ENCODE peak calls at places on chromosomes 13 and 19, in five cellular contexts. V is adipocyte, H is endothelial cell of umbilical vein, W is body of pancreas, P is heart right ventricle. C is an unnamed sample.

GRCh38 chr19:56159009-56159501 is 16.8 kb upstream of the GALP start:
- DNase-seq in V (no peak), H (no peak), W (no peak), P (no peak), C (no peak)

GRCh38 chr19:16342002-16342715 is 17.5 kb downstream of the KLF2 start:
- DNase-seq in V (no peak), H (no peak), W (no peak), P (no peak), C (no peak)

GRCh38 chr19:3119071-3119781 is 16.6 kb upstream of the GNA15 start:
- DNase-seq in V (no peak), H (no peak), W (no peak), P (no peak), C (no peak)

GRCh38 chr13:21458457-21458815 is 667 bp downstream of the ZDHHC20 start:
- DNase-seq in V (peak; percentile 51), H (peak; percentile 25), W (peak; percentile 60), P (peak; percentile 35), C (peak; percentile 50)

GRCh38 chr19:48618278-48618915 is 581 bp downstream of the RPL18 start:
- DNase-seq in V (peak; percentile 46), H (no peak), W (no peak), P (no peak), C (no peak)

GRCh38 chr19:48738557-48739399 is 1.6 kb downstream of the RASIP1 start:
- DNase-seq in V (peak; percentile 83), H (peak; percentile 94), W (peak; percentile 98), P (peak; percentile 97), C (peak; percentile 96)

GRCh38 chr13:46475586-46475991 is 77.4 kb upstream of the LRCH1 start:
- DNase-seq in V (peak; percentile 53), H (no peak), W (no peak), P (no peak), C (no peak)

GRCh38 chr13:33676700-33677048 is 141.3 kb upstream of the RFC3 start:
- DNase-seq in V (peak; percentile 79), H (peak; percentile 39), W (peak; percentile 66), P (peak; percentile 30), C (peak; percentile 69)

GRCh38 chr19:16603090-16603489 is 24.9 kb downstream of the MED26 start:
- DNase-seq in V (no peak), H (no peak), W (no peak), P (no peak), C (no peak)

GRCh38 chr19:1265611-1266115 is 3.5 kb upstream of the CIRBP start:
- DNase-seq in V (peak; percentile 88), H (peak; percentile 38), W (no peak), P (peak; percentile 73), C (no peak)

GRCh38 chr19:51339313-51339686 is 2.6 kb downstream of the VSIG10L start:
- DNase-seq in V (no peak), H (no peak), W (no peak), P (no peak), C (peak; percentile 23)

GRCh38 chr19:17055636-17056035 is 19.6 kb downstream of the HAUS8 start:
- DNase-seq in V (no peak), H (no peak), W (no peak), P (no peak), C (no peak)

GRCh38 chr19:18649371-18650047 is 12.7 kb downstream of the KLHL26 start:
- DNase-seq in V (no peak), H (peak; percentile 68), W (no peak), P (peak; percentile 82), C (no peak)

GRCh38 chr13:76879211-76879875 is 6.9 kb downstream of the KCTD12 start:
- DNase-seq in V (peak; percentile 87), H (peak; percentile 96), W (peak; percentile 23), P (peak; percentile 60), C (peak; percentile 57)

GRCh38 chr13:71629167-71629566 is 237.8 kb downstream of the DACH1 start:
- DNase-seq in V (no peak), H (no peak), W (no peak), P (no peak), C (no peak)

DNA sequence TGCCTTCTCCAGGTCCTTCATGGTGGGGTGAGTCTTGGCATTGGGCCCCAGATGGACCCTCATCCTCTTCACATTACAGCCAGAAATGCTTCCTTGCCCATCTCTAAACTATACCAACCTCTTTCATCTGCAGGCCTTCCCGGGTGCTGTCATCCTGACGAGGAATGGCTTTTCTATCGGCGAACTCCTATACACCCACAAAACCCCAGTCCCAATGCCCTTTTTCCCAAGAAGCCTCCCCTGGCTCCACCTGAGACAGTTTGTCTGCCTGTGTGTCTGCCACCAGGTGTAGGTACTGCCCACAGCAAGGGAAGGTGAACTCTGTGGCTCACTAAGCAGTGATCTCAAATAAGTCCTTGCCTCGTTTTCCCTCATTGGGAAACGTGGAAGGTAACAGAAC is 55.3 kb downstream of the PTPRS start:
- DNase-seq in V (no peak), H (no peak), W (no peak), P (no peak), C (no peak)
- H3K4me1 ChIP-seq in V (peaks cover 56% of the 10 kb centered on the region), H (peaks cover 3% of the 10 kb centered on the region), W (peaks cover 35% of the 10 kb centered on the region), P (no peaks in the 10 kb centered on the region), C (no peaks in the 10 kb centered on the region)

GRCh38 chr19:33252971-33253370 is 27.3 kb upstream of the SLC7A10 start:
- DNase-seq in V (no peak), H (no peak), W (no peak), P (no peak), C (no peak)

GRCh38 chr19:33250500-33250899 is 24.9 kb upstream of the SLC7A10 start:
- DNase-seq in V (no peak), H (no peak), W (no peak), P (no peak), C (no peak)

GRCh38 chr19:33251076-33251475 is 25.4 kb upstream of the SLC7A10 start:
- DNase-seq in V (no peak), H (no peak), W (no peak), P (no peak), C (no peak)

GRCh38 chr19:33252418-33252962 is 26.8 kb upstream of the SLC7A10 start:
- DNase-seq in V (no peak), H (no peak), W (no peak), P (no peak), C (no peak)

GRCh38 chr19:33251526-33252090 is 26.0 kb upstream of the SLC7A10 start:
- DNase-seq in V (no peak), H (no peak), W (no peak), P (no peak), C (no peak)
- H3K4me1 ChIP-seq in V (peaks cover 2% of the 10 kb centered on the region), H (no peaks in the 10 kb centered on the region), W (no peaks in the 10 kb centered on the region), P (no peaks in the 10 kb centered on the region), C (no peaks in the 10 kb centered on the region)

GRCh38 chr19:13169769-13170168 is 19.6 kb downstream of the IER2 start:
- DNase-seq in V (peak; percentile 30), H (no peak), W (no peak), P (no peak), C (peak; percentile 78)
- H3K4me1 ChIP-seq in V (peaks cover 50% of the 10 kb centered on the region), H (peaks cover 40% of the 10 kb centered on the region), W (peaks cover 48% of the 10 kb centered on the region), P (peaks cover 10% of the 10 kb centered on the region), C (peaks cover 14% of the 10 kb centered on the region)

GRCh38 chr13:99299545-99300341 is 7.5 kb downstream of the GPR183 start:
- DNase-seq in V (no peak), H (no peak), W (no peak), P (no peak), C (no peak)

GRCh38 chr13:99302637-99303505 is 4.3 kb downstream of the GPR183 start:
- DNase-seq in V (no peak), H (no peak), W (no peak), P (no peak), C (no peak)

GRCh38 chr13:99301913-99302636 is 5.1 kb downstream of the GPR183 start:
- DNase-seq in V (no peak), H (no peak), W (no peak), P (no peak), C (no peak)

GRCh38 chr13:99303863-99304521 is 3.2 kb downstream of the GPR183 start:
- DNase-seq in V (no peak), H (no peak), W (no peak), P (no peak), C (no peak)

GRCh38 chr13:99301056-99301838 is 6.0 kb downstream of the GPR183 start:
- DNase-seq in V (no peak), H (no peak), W (no peak), P (no peak), C (no peak)
- H3K4me1 ChIP-seq in V (no peaks in the 10 kb centered on the region), H (no peaks in the 10 kb centered on the region), W (no peaks in the 10 kb centered on the region), P (no peaks in the 10 kb centered on the region), C (no peaks in the 10 kb centered on the region)

GRCh38 chr13:30739646-30740642 is 4.6 kb downstream of the ALOX5AP start:
- DNase-seq in V (peak; percentile 80), H (peak; percentile 64), W (no peak), P (no peak), C (no peak)
- H3K4me1 ChIP-seq in V (peaks cover 35% of the 10 kb centered on the region), H (peaks cover 50% of the 10 kb centered on the region), W (no peaks in the 10 kb centered on the region), P (no peaks in the 10 kb centered on the region), C (peaks cover 13% of the 10 kb centered on the region)

GRCh38 chr13:51817717-51818116 is 13.8 kb upstream of the DHRS12 start:
- DNase-seq in V (no peak), H (no peak), W (no peak), P (no peak), C (no peak)

GRCh38 chr13:51814071-51814470 is 10.1 kb upstream of the DHRS12 start:
- DNase-seq in V (no peak), H (no peak), W (no peak), P (no peak), C (no peak)

GRCh38 chr13:51816604-51817254 is 12.8 kb upstream of the DHRS12 start:
- DNase-seq in V (no peak), H (no peak), W (no peak), P (no peak), C (no peak)

GRCh38 chr13:51815848-51816247 is 11.9 kb upstream of the DHRS12 start:
- DNase-seq in V (no peak), H (no peak), W (no peak), P (no peak), C (no peak)

DNA sequence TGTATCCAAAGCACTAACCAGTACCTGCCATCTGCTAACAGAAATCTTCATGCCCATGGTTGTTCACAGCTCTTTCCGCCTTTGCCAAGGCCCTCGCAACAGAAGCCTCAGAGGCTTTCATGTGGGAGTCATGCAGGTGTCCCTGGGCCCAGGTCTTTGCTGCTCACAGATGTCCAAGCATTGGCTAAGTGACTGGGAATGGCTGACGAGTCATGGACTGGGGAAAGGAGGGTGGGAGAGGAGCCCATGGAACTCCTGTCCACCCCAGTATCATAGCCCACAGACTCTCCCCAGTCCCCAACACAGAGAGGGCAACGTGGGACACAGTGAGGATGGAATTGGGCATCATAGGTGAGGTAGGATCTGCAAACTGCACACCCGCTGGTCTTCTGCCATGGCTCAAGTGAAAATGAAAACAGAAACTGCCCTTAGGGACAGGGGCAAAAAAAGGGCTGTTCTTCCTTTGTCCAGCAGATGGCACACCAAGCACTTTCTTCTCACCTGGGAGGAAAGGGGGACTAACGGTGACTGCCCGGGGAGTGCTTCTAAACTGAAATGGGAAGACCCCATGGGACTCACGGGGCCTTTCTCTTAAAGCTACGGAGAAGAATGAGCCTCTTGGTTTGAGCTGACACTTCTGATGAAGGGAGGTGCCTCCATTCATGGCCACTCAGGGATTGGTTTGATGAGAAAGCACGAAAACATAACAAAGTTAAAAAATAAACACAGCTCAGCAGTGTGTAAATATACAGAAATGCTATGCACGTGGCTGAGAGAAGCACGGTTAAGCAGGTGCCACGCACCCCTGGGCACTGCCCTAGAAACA is 11.1 kb upstream of the DHRS12 start:
- DNase-seq in V (peak; percentile 82), H (peak; percentile 63), W (peak; percentile 81), P (no peak), C (no peak)
- H3K4me1 ChIP-seq in V (peaks cover 5% of the 10 kb centered on the region), H (peaks cover 6% of the 10 kb centered on the region), W (peaks cover 15% of the 10 kb centered on the region), P (peaks cover 4% of the 10 kb centered on the region), C (peaks cover 4% of the 10 kb centered on the region)

DNA sequence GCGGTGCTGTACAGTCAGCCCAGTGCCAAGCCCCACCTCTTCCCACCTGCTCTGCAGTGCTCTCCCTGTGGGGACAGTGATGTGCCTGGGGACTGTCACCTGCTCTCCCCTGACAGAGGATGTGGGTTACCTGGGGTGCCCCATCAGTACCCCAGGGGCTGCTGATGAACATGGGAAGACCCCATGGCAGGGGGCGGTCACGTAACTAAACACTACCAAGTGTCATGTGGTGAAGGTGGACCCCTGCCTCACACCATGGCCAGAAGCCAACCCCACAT is 12.7 kb downstream of the KDM4B start:
- DNase-seq in V (no peak), H (no peak), W (no peak), P (no peak), C (no peak)
- H3K4me1 ChIP-seq in V (peaks cover 28% of the 10 kb centered on the region), H (peaks cover 10% of the 10 kb centered on the region), W (peaks cover 52% of the 10 kb centered on the region), P (peaks cover 19% of the 10 kb centered on the region), C (peaks cover 9% of the 10 kb centered on the region)

C was measured in breast epithelium.